ENCODE peak calls at places on chromosomes 4 and X, in six cellular contexts. S, Q, V, L, U and J are unnamed samples.

GRCh38 chr4:22512306-22512705 is 3.6 kb downstream of the ADGRA3 start:
- DNase-seq in S (no peak), Q (no peak), V (no peak), L (no peak), U (no peak), J (no peak)

GRCh38 chr4:189128341-189128740 is 812.3 kb upstream of the FRG1 start:
- DNase-seq in S (no peak), Q (no peak), V (no peak), L (no peak), U (no peak), J (no peak)

GRCh38 chr4:20839957-20840356 is 139.7 kb downstream of the PACRGL start:
- DNase-seq in S (no peak), Q (no peak), V (peak), L (no peak), U (no peak), J (no peak)

GRCh38 chr4:15158410-15159091 is 156.3 kb downstream of the CPEB2 start:
- DNase-seq in S (no peak), Q (no peak), V (no peak), L (no peak), U (no peak), J (no peak)

GRCh38 chrX:43581167-43581566 is 74.9 kb upstream of the MAOA start:
- DNase-seq in S (no peak), Q (no peak), V (no peak), L (no peak), U (no peak), J (no peak)

GRCh38 chrX:139930923-139931645 is 1.8 kb downstream of the ATP11C start:
- DNase-seq in S (peak), Q (peak), V (no peak), L (peak), U (peak), J (peak)

GRCh38 chr4:77500801-77501200 is 104.8 kb upstream of the CXCL13 start:
- DNase-seq in S (no peak), Q (no peak), V (peak), L (no peak), U (no peak), J (no peak)

GRCh38 chr4:57119054-57119651 is 9.0 kb upstream of the IGFBP7 start:
- DNase-seq in S (peak), Q (no peak), V (peak), L (no peak), U (no peak), J (no peak)

GRCh38 chr4:150960818-150961217 is 54.3 kb downstream of the LRBA start:
- DNase-seq in S (peak), Q (no peak), V (peak), L (no peak), U (peak), J (peak)

GRCh38 chr4:184907216-184907615 is 81.4 kb upstream of the ACSL1 start:
- DNase-seq in S (no peak), Q (no peak), V (no peak), L (no peak), U (no peak), J (no peak)

GRCh38 chr4:120844528-120844921 is 78.0 kb downstream of the PRDM5 start:
- DNase-seq in S (no peak), Q (no peak), V (no peak), L (no peak), U (no peak), J (no peak)

GRCh38 chr4:100977274-100977673 is 370.1 kb downstream of the PPP3CA start:
- DNase-seq in S (no peak), Q (no peak), V (no peak), L (no peak), U (no peak), J (no peak)

GRCh38 chr4:180751009-180751408 is 1492.2 kb upstream of the TENM3 start:
- DNase-seq in S (no peak), Q (no peak), V (peak), L (no peak), U (no peak), J (no peak)

GRCh38 chrX:110514498-110514897 is 155.8 kb downstream of the RTL9 start:
- DNase-seq in S (no peak), Q (no peak), V (no peak), L (no peak), U (no peak), J (no peak)

GRCh38 chr4:80196259-80197131 is 808 bp upstream of the PRDM8 start:
- DNase-seq in S (peak), Q (no peak), V (no peak), L (peak), U (peak), J (no peak)

GRCh38 chr4:123640271-123640670 is 243.7 kb downstream of the SPRY1 start:
- DNase-seq in S (no peak), Q (no peak), V (no peak), L (no peak), U (no peak), J (no peak)

GRCh38 chr4:53821179-53821851 is 230.0 kb upstream of the LNX1 start:
- DNase-seq in S (no peak), Q (no peak), V (no peak), L (no peak), U (no peak), J (no peak)

GRCh38 chr4:55636622-55636999 is 513 bp upstream of the NMU start:
- DNase-seq in S (no peak), Q (no peak), V (no peak), L (no peak), U (no peak), J (no peak)

GRCh38 chrX:72128183-72128834 is 3.4 kb downstream of the RTL5 start:
- DNase-seq in S (no peak), Q (no peak), V (no peak), L (no peak), U (no peak), J (no peak)